ENCODE peak calls at places on chromosomes 2 and 18, in ten cellular contexts. D is activated T-cell treated with anti-CD3 and anti-CD28 coated beads for 1 hour; K is ACHN; S is GM06990; U is tibial artery; F is K562; E is activated T-helper 2 cell treated with anti-CD3 and anti-CD28 coated beads, Interferon-gamma antibody, Interleukin-2, Interleukin-4, amounts not matched to agents 10 μg/mL and 5 μg/mL and 100 μg/mL, durations not matched to agents 14 hours and 24 hours and 36 hours; M is activated T-helper 1 cell treated with Interleukin-2 at 50 U/mL for 16 hours; Q is T-helper 9 cell; L is NCI-H69. I is an unnamed sample.

GRCh38 chr2:36539631-36540030 is 58.3 kb downstream of the FEZ2 start:
- DNase-seq in F (no peak), S (no peak), M (no peak), E (no peak), Q (no peak), L (no peak), D (no peak), U (no peak), K (peak), I (no peak)

GRCh38 chr2:21643180-21643579 is 519.4 kb downstream of the TDRD15 start:
- DNase-seq in K (no peak), Q (no peak), L (peak), F (no peak), M (no peak), D (no peak), S (no peak), E (no peak), U (no peak), I (no peak)

GRCh38 chr18:40469851-40470250 is 1485.2 kb upstream of the PIK3C3 start:
- DNase-seq in U (no peak), M (no peak), F (no peak), S (no peak), E (no peak), L (no peak), Q (no peak), K (no peak), D (no peak), I (no peak)

GRCh38 chr2:71463342-71463654 is 9.9 kb downstream of the DYSF start:
- DNase-seq in D (no peak), E (no peak), S (no peak), F (no peak), U (no peak), L (no peak), M (no peak), Q (no peak), K (no peak), I (no peak)

GRCh38 chr2:36574560-36574959 is 23.4 kb downstream of the FEZ2 start:
- DNase-seq in E (no peak), M (no peak), L (no peak), D (no peak), K (no peak), U (no peak), Q (no peak), S (no peak), F (no peak), I (no peak)

GRCh38 chr2:86054539-86055082 is 51.1 kb downstream of the POLR1A start:
- DNase-seq in E (no peak), M (no peak), Q (no peak), S (no peak), K (no peak), U (no peak), D (no peak), F (no peak), L (no peak), I (no peak)

GRCh38 chr2:61157371-61158003 is 4.5 kb upstream of the C2orf74 start:
- DNase-seq in F (no peak), E (no peak), M (no peak), Q (no peak), S (no peak), K (no peak), U (no peak), L (no peak), D (no peak), I (no peak)

GRCh38 chr2:55887906-55888625 is 35.5 kb downstream of the EFEMP1 start:
- DNase-seq in F (no peak), U (no peak), M (no peak), K (peak), Q (no peak), E (no peak), D (no peak), L (no peak), S (no peak), I (no peak)

GRCh38 chr2:158940356-158940755 is 28.1 kb upstream of the TANC1 start:
- DNase-seq in L (no peak), M (no peak), D (no peak), S (no peak), E (no peak), F (no peak), Q (no peak), U (no peak), K (no peak), I (no peak)

GRCh38 chr2:28311660-28312249 is 80.9 kb upstream of the FOSL2 start:
- DNase-seq in L (no peak), D (no peak), Q (no peak), E (no peak), U (no peak), F (no peak), S (no peak), M (no peak), K (no peak), I (no peak)

GRCh38 chr18:62571648-62572047 is 48.8 kb downstream of the ZCCHC2 start:
- DNase-seq in M (no peak), D (no peak), K (no peak), L (no peak), E (no peak), Q (no peak), S (no peak), F (no peak), U (no peak), I (no peak)

GRCh38 chr2:189276277-189276676 is 96.7 kb upstream of the COL5A2 start:
- DNase-seq in M (no peak), D (no peak), Q (no peak), K (no peak), E (no peak), F (no peak), U (no peak), L (no peak), S (no peak), I (no peak)

GRCh38 chr18:35634376-35634775 is 52.8 kb downstream of the GALNT1 start:
- DNase-seq in M (no peak), L (peak), E (no peak), D (no peak), S (no peak), F (no peak), K (no peak), Q (no peak), U (no peak), I (no peak)

GRCh38 chr2:183665976-183666375 is 541.7 kb downstream of the NUP35 start:
- DNase-seq in Q (no peak), M (no peak), E (no peak), S (no peak), K (no peak), L (peak), U (no peak), D (no peak), F (no peak), I (no peak)

GRCh38 chr2:159211447-159212396 is 74.8 kb downstream of the WDSUB1 start:
- DNase-seq in S (no peak), U (no peak), D (no peak), F (no peak), L (no peak), M (no peak), E (no peak), Q (no peak), K (no peak), I (no peak)

GRCh38 chr2:101125799-101126198 is 25.4 kb downstream of the TBC1D8 start:
- DNase-seq in K (no peak), E (no peak), Q (no peak), L (no peak), F (no peak), M (no peak), D (no peak), U (no peak), S (no peak), I (no peak)

GRCh38 chr18:46324087-46324486 is 219.9 kb downstream of the HAUS1 start:
- DNase-seq in S (no peak), E (no peak), Q (no peak), K (no peak), L (no peak), U (no peak), M (no peak), F (no peak), D (no peak), I (no peak)

GRCh38 chr2:10891848-10892247 is 19.9 kb upstream of the KCNF1 start:
- DNase-seq in D (no peak), K (no peak), F (no peak), E (no peak), S (no peak), M (no peak), U (no peak), L (no peak), Q (no peak), I (no peak)

GRCh38 chr2:66443183-66443976 is 8.5 kb downstream of the MEIS1 start:
- DNase-seq in D (no peak), L (no peak), S (no peak), E (no peak), U (no peak), M (no peak), K (no peak), F (no peak), Q (no peak), I (no peak)

GRCh38 chr2:166419616-166419934 is 43.8 kb upstream of the SCN9A start:
- DNase-seq in M (no peak), K (peak), F (peak), S (no peak), E (no peak), U (no peak), Q (no peak), L (peak), D (no peak), I (no peak)

GRCh38 chr2:9006368-9006767 is 2.9 kb upstream of the MBOAT2 start:
- DNase-seq in F (no peak), S (no peak), L (no peak), Q (no peak), M (no peak), E (no peak), K (no peak), U (no peak), D (no peak), I (no peak)

I was measured in T follicular helper cell.